ENCODE peak calls at places on chromosomes 4 and X, in seven cellular contexts. P, Z, W, C, K, R and F are unnamed samples.

GRCh38 chrX:132634521-132634920 is 145.7 kb upstream of the MBNL3 start:
- DNase-seq in P (no peak), Z (no peak), W (no peak), C (no peak), K (no peak), R (no peak), F (no peak)

GRCh38 chr4:129641179-129641578 is 545.2 kb downstream of the C4orf33 start:
- DNase-seq in P (peak), Z (peak), W (peak), C (no peak), K (no peak), R (no peak), F (peak)

GRCh38 chr4:159105761-159106243 is 2.9 kb downstream of the RAPGEF2 start:
- DNase-seq in P (no peak), Z (peak), W (peak), C (no peak), K (no peak), R (no peak), F (no peak)

GRCh38 chr4:7266525-7267292 is 74.4 kb downstream of the SORCS2 start:
- DNase-seq in P (no peak), Z (peak), W (peak), C (no peak), K (no peak), R (peak), F (no peak)

GRCh38 chrX:47358387-47359065 is 11.9 kb upstream of the ZNF157 start:
- DNase-seq in P (no peak), Z (no peak), W (no peak), C (no peak), K (no peak), R (no peak), F (peak)

GRCh38 chr4:26741491-26741871 is 119.2 kb upstream of the STIM2 start:
- DNase-seq in P (no peak), Z (no peak), W (no peak), C (no peak), K (no peak), R (no peak), F (no peak)

GRCh38 chr4:178577933-178578332 is 1135.7 kb upstream of the AGA start:
- DNase-seq in P (no peak), Z (no peak), W (peak), C (no peak), K (no peak), R (no peak), F (no peak)

GRCh38 chr4:182193261-182193660 is 49.9 kb upstream of the TENM3 start:
- DNase-seq in P (no peak), Z (no peak), W (no peak), C (no peak), K (no peak), R (no peak), F (no peak)

GRCh38 chrX:84248226-84248625 is 60.2 kb upstream of the RPS6KA6 start:
- DNase-seq in P (no peak), Z (peak), W (peak), C (no peak), K (no peak), R (no peak), F (no peak)

GRCh38 chrX:17788439-17788838 is 51.1 kb downstream of the SCML1 start:
- DNase-seq in P (peak), Z (peak), W (peak), C (peak), K (peak), R (no peak), F (peak)

GRCh38 chr4:151690164-151690856 is 70.5 kb downstream of the GATB start:
- DNase-seq in P (no peak), Z (peak), W (no peak), C (no peak), K (no peak), R (peak), F (no peak)

GRCh38 chrX:10077425-10078188 is 79.2 kb upstream of the CLCN4 start:
- DNase-seq in P (no peak), Z (no peak), W (peak), C (no peak), K (no peak), R (no peak), F (no peak)

GRCh38 chrX:38987135-38987780 is 186.0 kb downstream of the MID1IP1 start:
- DNase-seq in P (peak), Z (peak), W (no peak), C (no peak), K (no peak), R (no peak), F (no peak)

GRCh38 chrX:47311857-47312774 is 58.3 kb upstream of the ZNF157 start:
- DNase-seq in P (peak), Z (peak), W (peak), C (peak), K (peak), R (peak), F (peak)

DNA sequence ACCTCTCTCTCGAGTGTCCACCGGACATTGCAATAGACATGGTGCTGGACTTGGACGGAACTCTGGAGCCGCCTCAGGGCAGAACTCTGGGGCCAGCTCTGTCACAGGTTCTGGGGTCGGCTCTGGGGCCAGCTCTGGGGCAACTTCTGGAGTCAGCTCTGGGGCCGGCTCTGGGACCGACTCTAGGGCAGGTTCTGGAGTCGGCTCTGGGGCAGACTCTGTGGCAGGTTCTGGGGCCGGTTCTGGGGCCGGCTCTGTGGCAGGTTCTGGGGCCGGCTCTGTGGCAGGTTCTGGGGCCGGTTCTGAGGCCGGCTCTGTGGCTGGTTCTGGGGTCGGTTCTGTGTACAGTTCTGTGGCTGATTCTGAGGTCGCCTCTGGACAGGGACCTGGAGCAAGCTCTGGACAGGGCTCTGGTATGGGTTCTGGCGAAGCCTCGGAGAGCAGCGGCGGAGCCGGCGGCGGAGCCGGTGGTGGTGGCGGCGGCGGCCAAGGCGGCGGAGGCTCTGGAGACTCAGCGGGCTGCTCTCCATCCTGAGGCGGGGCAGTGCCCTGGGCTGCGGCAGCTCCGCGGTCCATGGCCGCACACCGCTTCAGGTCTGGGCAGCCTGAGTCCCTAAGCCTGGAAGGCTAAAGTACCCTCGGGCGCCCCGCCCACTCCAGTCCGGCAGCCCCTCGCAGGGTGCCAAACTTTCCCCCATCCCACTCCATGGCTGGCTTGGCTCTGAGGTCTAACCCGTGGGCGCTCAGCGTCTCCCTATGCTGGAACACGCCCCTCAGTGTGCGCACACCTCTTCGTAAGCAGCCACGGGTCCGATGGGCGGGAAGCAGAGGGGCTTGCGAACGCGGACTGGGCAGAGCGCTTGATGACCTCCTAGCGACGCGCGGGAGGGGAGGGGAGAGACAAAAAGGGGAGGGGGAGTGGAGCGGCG is at the start of gene DGKK:
- DNase-seq in P (no peak), Z (no peak), W (no peak), C (no peak), K (no peak), R (no peak), F (no peak)
- H3K4me3 ChIP-seq in P (no peak), Z (no peak), W (no peak), C (no peak), K (no peak), R (no peak), F (no peak)

DNA sequence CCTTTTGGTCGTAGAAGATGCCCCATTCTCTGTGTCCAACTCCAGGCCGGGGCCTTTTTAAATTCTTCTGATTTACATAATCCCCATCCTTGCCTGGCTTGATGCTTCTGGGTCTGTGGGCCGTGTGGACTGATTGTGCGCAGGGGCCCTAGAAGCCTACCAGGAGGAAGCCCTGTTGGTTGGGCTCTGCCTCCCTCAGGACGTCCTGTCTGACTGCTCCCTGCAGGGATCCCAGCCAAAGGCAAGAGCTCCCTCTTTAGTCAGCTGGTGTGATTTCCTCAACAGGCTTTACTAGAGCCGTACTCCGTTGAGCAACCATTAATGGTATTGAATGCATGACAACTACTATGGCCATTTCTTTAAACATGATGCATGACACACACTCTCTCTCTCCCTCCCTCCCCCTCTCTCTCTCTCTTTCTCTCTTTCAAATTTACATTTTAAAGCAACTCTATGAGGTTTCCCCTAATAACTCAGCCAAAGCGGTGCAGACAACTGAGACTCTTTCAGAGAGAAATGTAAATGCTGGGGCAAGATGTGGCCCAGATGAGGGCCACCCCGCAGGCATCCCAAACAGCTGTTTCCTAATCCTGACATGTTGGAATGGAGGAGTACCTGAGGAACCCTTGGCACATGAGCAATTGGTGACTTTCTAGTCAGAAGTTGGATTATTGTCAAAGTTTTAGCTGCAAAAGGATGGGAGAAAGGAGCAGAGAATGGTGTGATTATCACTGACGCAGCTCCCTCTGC is 117.3 kb downstream of the DRD5 start:
- DNase-seq in P (peak), Z (no peak), W (peak), C (no peak), K (no peak), R (no peak), F (no peak)
- TF ChIP-seq CTCF in P (no peak), Z (peak), W (peak), C (no peak), K (peak), R (no peak), F (peak)

GRCh38 chrX:40473460-40474204 is 107.1 kb upstream of the ATP6AP2 start:
- DNase-seq in P (no peak), Z (no peak), W (no peak), C (no peak), K (no peak), R (no peak), F (no peak)

GRCh38 chrX:40470830-40471429 is 109.8 kb upstream of the ATP6AP2 start:
- DNase-seq in P (no peak), Z (no peak), W (no peak), C (no peak), K (no peak), R (no peak), F (no peak)

GRCh38 chrX:40469316-40469715 is 111.5 kb upstream of the ATP6AP2 start:
- DNase-seq in P (peak), Z (no peak), W (peak), C (no peak), K (no peak), R (no peak), F (no peak)

GRCh38 chrX:40474205-40474626 is 106.6 kb upstream of the ATP6AP2 start:
- DNase-seq in P (no peak), Z (no peak), W (peak), C (no peak), K (peak), R (no peak), F (no peak)

DNA sequence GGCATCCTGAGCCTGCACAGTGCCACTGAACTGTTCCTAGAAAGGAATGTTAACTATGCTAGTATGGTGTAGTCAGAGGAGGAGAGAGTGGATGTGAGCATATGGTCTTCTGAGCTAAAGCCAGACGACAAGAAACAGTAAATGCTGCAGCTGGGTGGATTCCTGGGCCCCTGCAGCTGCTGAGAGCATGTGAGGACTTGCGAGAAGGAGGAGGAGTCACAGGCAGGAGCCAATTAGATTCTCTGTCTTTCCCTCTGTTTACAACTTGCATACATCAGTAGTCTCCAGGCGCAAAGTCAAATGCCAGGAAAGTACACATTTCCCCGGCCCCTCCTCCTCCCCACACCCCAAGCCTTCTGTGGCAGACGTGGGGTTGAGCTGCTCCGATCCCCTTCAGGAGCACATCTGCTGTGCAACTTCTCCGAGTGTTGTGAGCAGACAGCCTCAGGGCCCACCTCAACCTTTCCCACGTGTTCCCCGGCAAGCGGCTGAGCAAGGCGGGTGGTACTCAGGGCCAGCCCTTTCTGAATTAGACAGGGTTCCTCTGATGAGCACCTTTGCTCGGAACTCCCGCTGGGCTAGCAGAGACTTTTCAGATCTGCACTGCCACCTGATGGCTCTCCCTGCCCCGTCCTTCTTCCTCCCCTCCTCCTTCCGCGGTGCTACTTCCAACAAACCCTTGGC is 108.7 kb upstream of the ATP6AP2 start:
- DNase-seq in P (peak), Z (peak), W (peak), C (peak), K (peak), R (peak), F (peak)
- H3K4me3 ChIP-seq in P (no peak), Z (no peak), W (no peak), C (no peak), K (peak), R (no peak), F (no peak)

DNA sequence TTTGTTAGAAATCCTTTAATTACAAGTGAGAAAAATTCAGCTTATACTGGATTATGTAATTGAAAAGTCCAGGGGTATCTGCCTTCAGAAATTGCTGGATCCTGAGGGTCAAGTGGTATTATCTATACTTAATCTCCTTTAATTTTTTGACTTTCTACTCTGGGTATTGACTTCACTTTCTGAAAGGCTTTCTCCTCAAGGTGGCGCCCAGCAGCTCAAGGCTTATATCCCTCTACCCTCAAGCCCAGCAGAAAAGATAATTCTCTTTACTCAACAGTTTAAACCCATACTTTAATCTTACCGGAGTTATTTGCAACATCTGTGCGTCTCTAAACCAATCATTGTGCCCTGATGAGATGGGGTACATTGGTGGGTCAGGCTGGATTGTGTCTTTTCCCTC is 129.5 kb downstream of the LARP7 start:
- DNase-seq in P (no peak), Z (peak), W (peak), C (no peak), K (no peak), R (peak), F (no peak)
- TF ChIP-seq CTCF in P (no peak), Z (peak), W (peak), C (no peak), K (no peak), R (peak), F (no peak)

GRCh38 chrX:119272882-119273806 is 37.1 kb downstream of the PGRMC1 start:
- DNase-seq in P (peak), Z (peak), W (peak), C (no peak), K (peak), R (no peak), F (peak)
- H3K4me3 ChIP-seq in P (peak), Z (no peak), W (no peak), C (no peak), K (no peak), R (no peak), F (no peak)

DNA sequence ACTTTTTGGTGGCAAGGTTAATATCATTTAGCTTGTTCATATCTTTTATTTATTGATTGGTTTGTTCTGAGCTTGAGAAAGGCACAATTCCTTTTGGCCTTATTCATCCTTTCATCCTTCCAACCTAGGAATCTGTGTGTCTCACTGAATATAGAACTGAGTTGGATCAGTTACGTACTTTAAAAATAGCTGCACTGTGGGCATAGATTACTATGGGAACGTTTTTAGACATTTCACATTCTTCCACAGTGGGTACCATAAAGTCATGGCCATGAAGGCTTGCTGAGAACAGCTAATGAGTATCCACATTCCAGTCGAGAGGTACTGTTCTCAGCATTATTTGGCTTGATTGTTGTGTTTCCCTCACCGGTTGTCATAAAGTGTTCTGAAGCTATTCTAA is 217.0 kb upstream of the DKK2 start:
- DNase-seq in P (no peak), Z (no peak), W (no peak), C (no peak), K (no peak), R (no peak), F (no peak)
- TF ChIP-seq CTCF in P (no peak), Z (no peak), W (no peak), C (no peak), K (no peak), R (no peak), F (no peak)

GRCh38 chrX:120087289-120088017 is 10.0 kb upstream of the RHOXF2B start:
- DNase-seq in P (no peak), Z (no peak), W (no peak), C (no peak), K (no peak), R (no peak), F (no peak)
- H3K4me3 ChIP-seq in P (no peak), Z (no peak), W (no peak), C (no peak), K (no peak), R (no peak), F (no peak)